ENCODE peak calls at places on chromosomes 16 and 17, in four cellular contexts. O is MG63, T is Calu3, A is heart left ventricle. W is an unnamed sample.

GRCh38 chr17:79420318-79421243 is 190.3 kb downstream of the RBFOX3 start:
- DNase-seq in T (no peak), A (no peak), O (peak), W (peak)

GRCh38 chr17:12667299-12667958 is 1.7 kb downstream of the MYOCD start:
- DNase-seq in O (no peak), A (peak), T (peak), W (no peak)

GRCh38 chr16:69890114-69890890 is 60.8 kb upstream of the CLEC18A start:
- DNase-seq in A (peak), O (no peak), T (no peak), W (peak)

GRCh38 chr17:36933174-36934143 is 3.8 kb upstream of the LHX1 start:
- DNase-seq in O (no peak), T (peak), A (no peak), W (no peak)

GRCh38 chr17:29149431-29150064 is 30.6 kb downstream of the MYO18A start:
- DNase-seq in A (no peak), O (no peak), T (no peak), W (no peak)

GRCh38 chr17:56292010-56292409 is 138.7 kb downstream of the ANKFN1 start:
- DNase-seq in T (no peak), O (peak), A (no peak), W (no peak)

GRCh38 chr17:16480995-16481394 is 11.0 kb downstream of the LRRC75A start:
- DNase-seq in A (no peak), O (no peak), T (no peak), W (no peak)

GRCh38 chr17:79388556-79389295 is 222.1 kb downstream of the RBFOX3 start:
- DNase-seq in A (peak), O (peak), T (peak), W (no peak)

GRCh38 chr17:75036643-75037268 is 10.0 kb downstream of the ATP5PD start:
- DNase-seq in O (peak), T (no peak), A (peak), W (no peak)

GRCh38 chr17:76139801-76140660 is 1.0 kb downstream of the FOXJ1 start:
- DNase-seq in T (no peak), O (no peak), A (peak), W (no peak)

GRCh38 chr17:50542795-50543774 is 3.9 kb upstream of the SPATA20 start:
- DNase-seq in A (no peak), T (peak), O (peak), W (no peak)

GRCh38 chr16:50305441-50306061 is 39.2 kb downstream of the ADCY7 start:
- DNase-seq in T (no peak), O (no peak), A (peak), W (peak)

GRCh38 chr17:83198366-83199341 is 119.2 kb downstream of the METRNL start:
- DNase-seq in T (no peak), O (no peak), A (peak), W (no peak)

GRCh38 chr17:45705123-45706009 is 78.8 kb upstream of the CRHR1 start:
- DNase-seq in A (no peak), O (peak), T (peak), W (no peak)

GRCh38 chr16:73068546-73069401 is 20.8 kb upstream of the ZFHX3 start:
- DNase-seq in T (peak), O (peak), A (peak), W (peak)